ENCODE peak calls at places on chromosomes 4 and X, in nine cellular contexts. One of them, this sample, is unnamed.

GRCh38 chr4:31298737-31299136 is 578.6 kb downstream of the PCDH7 start:
- DNase-seq in iPS DF 6.9: no peak
- DNase-seq in stimulated activated CD8-positive, alpha-beta memory T cell treated with anti-CD3 and anti-CD28 coated beads, Interleukin-15, amount 100 ng/mL, for 1 hour: no peak
- DNase-seq in C1 segment of cervical spinal cord: no peak
- DNase-seq in progenitor cell of endocrine pancreas: no peak
- DNase-seq in Kasumi-1: no peak
- DNase-seq in PC-9: no peak
- DNase-seq in posterior vena cava: no peak
- DNase-seq in body of pancreas: no peak
- DNase-seq in this sample: no peak

GRCh38 chr4:55549888-55550287 is 3.2 kb upstream of the CLOCK start:
- DNase-seq in iPS DF 6.9: no peak
- DNase-seq in stimulated activated CD8-positive, alpha-beta memory T cell treated with anti-CD3 and anti-CD28 coated beads, Interleukin-15, amount 100 ng/mL, for 1 hour: no peak
- DNase-seq in C1 segment of cervical spinal cord: no peak
- DNase-seq in progenitor cell of endocrine pancreas: no peak
- DNase-seq in Kasumi-1: no peak
- DNase-seq in PC-9: peak; percentile 92
- DNase-seq in posterior vena cava: no peak
- DNase-seq in body of pancreas: no peak
- DNase-seq in this sample: no peak

GRCh38 chr4:1226598-1226997 is 22.3 kb downstream of the CTBP1 start:
- DNase-seq in iPS DF 6.9: no peak
- DNase-seq in stimulated activated CD8-positive, alpha-beta memory T cell treated with anti-CD3 and anti-CD28 coated beads, Interleukin-15, amount 100 ng/mL, for 1 hour: no peak
- DNase-seq in C1 segment of cervical spinal cord: no peak
- DNase-seq in progenitor cell of endocrine pancreas: no peak
- DNase-seq in Kasumi-1: no peak
- DNase-seq in PC-9: no peak
- DNase-seq in posterior vena cava: no peak
- DNase-seq in body of pancreas: no peak
- DNase-seq in this sample: no peak

GRCh38 chr4:19693949-19694597 is 557.6 kb upstream of the SLIT2 start:
- DNase-seq in iPS DF 6.9: no peak
- DNase-seq in stimulated activated CD8-positive, alpha-beta memory T cell treated with anti-CD3 and anti-CD28 coated beads, Interleukin-15, amount 100 ng/mL, for 1 hour: no peak
- DNase-seq in C1 segment of cervical spinal cord: no peak
- DNase-seq in progenitor cell of endocrine pancreas: no peak
- DNase-seq in Kasumi-1: peak; percentile 47
- DNase-seq in PC-9: no peak
- DNase-seq in posterior vena cava: no peak
- DNase-seq in body of pancreas: no peak
- DNase-seq in this sample: no peak

GRCh38 chrX:72308566-72309296 is 3.0 kb upstream of the CITED1 start:
- DNase-seq in iPS DF 6.9: peak; percentile 33
- DNase-seq in stimulated activated CD8-positive, alpha-beta memory T cell treated with anti-CD3 and anti-CD28 coated beads, Interleukin-15, amount 100 ng/mL, for 1 hour: no peak
- DNase-seq in C1 segment of cervical spinal cord: peak; percentile 4
- DNase-seq in progenitor cell of endocrine pancreas: no peak
- DNase-seq in Kasumi-1: peak; percentile 53
- DNase-seq in PC-9: no peak
- DNase-seq in posterior vena cava: peak; percentile 85
- DNase-seq in body of pancreas: peak; percentile 62
- DNase-seq in this sample: peak; percentile 85

GRCh38 chr4:27048350-27049100 is 187.9 kb downstream of the STIM2 start:
- DNase-seq in iPS DF 6.9: no peak
- DNase-seq in stimulated activated CD8-positive, alpha-beta memory T cell treated with anti-CD3 and anti-CD28 coated beads, Interleukin-15, amount 100 ng/mL, for 1 hour: no peak
- DNase-seq in C1 segment of cervical spinal cord: no peak
- DNase-seq in progenitor cell of endocrine pancreas: no peak
- DNase-seq in Kasumi-1: peak; percentile 86
- DNase-seq in PC-9: no peak
- DNase-seq in posterior vena cava: no peak
- DNase-seq in body of pancreas: no peak
- DNase-seq in this sample: no peak

GRCh38 chrX:71099736-71100135 is 4.1 kb downstream of the FOXO4 start:
- DNase-seq in iPS DF 6.9: no peak
- DNase-seq in stimulated activated CD8-positive, alpha-beta memory T cell treated with anti-CD3 and anti-CD28 coated beads, Interleukin-15, amount 100 ng/mL, for 1 hour: no peak
- DNase-seq in C1 segment of cervical spinal cord: no peak
- DNase-seq in progenitor cell of endocrine pancreas: no peak
- DNase-seq in Kasumi-1: no peak
- DNase-seq in PC-9: no peak
- DNase-seq in posterior vena cava: no peak
- DNase-seq in body of pancreas: no peak
- DNase-seq in this sample: peak; percentile 47

GRCh38 chr4:152073738-152074137 is 312.9 kb upstream of the GATB start:
- DNase-seq in iPS DF 6.9: no peak
- DNase-seq in stimulated activated CD8-positive, alpha-beta memory T cell treated with anti-CD3 and anti-CD28 coated beads, Interleukin-15, amount 100 ng/mL, for 1 hour: no peak
- DNase-seq in C1 segment of cervical spinal cord: no peak
- DNase-seq in progenitor cell of endocrine pancreas: no peak
- DNase-seq in Kasumi-1: no peak
- DNase-seq in PC-9: no peak
- DNase-seq in posterior vena cava: no peak
- DNase-seq in body of pancreas: peak; percentile 16
- DNase-seq in this sample: no peak

GRCh38 chr4:26310264-26310663 is 10.6 kb upstream of the RBPJ start:
- DNase-seq in iPS DF 6.9: no peak
- DNase-seq in stimulated activated CD8-positive, alpha-beta memory T cell treated with anti-CD3 and anti-CD28 coated beads, Interleukin-15, amount 100 ng/mL, for 1 hour: no peak
- DNase-seq in C1 segment of cervical spinal cord: no peak
- DNase-seq in progenitor cell of endocrine pancreas: no peak
- DNase-seq in Kasumi-1: no peak
- DNase-seq in PC-9: no peak
- DNase-seq in posterior vena cava: no peak
- DNase-seq in body of pancreas: no peak
- DNase-seq in this sample: no peak

GRCh38 chrX:11264925-11265324 is 28.3 kb upstream of the AMELX start:
- DNase-seq in iPS DF 6.9: no peak
- DNase-seq in stimulated activated CD8-positive, alpha-beta memory T cell treated with anti-CD3 and anti-CD28 coated beads, Interleukin-15, amount 100 ng/mL, for 1 hour: no peak
- DNase-seq in C1 segment of cervical spinal cord: no peak
- DNase-seq in progenitor cell of endocrine pancreas: no peak
- DNase-seq in Kasumi-1: no peak
- DNase-seq in PC-9: no peak
- DNase-seq in posterior vena cava: no peak
- DNase-seq in body of pancreas: no peak
- DNase-seq in this sample: no peak

GRCh38 chrX:100447563-100448397 is 37.7 kb upstream of the PCDH19 start:
- DNase-seq in iPS DF 6.9: peak; percentile 9
- DNase-seq in stimulated activated CD8-positive, alpha-beta memory T cell treated with anti-CD3 and anti-CD28 coated beads, Interleukin-15, amount 100 ng/mL, for 1 hour: no peak
- DNase-seq in C1 segment of cervical spinal cord: no peak
- DNase-seq in progenitor cell of endocrine pancreas: peak; percentile 30
- DNase-seq in Kasumi-1: peak; percentile 62
- DNase-seq in PC-9: no peak
- DNase-seq in posterior vena cava: no peak
- DNase-seq in body of pancreas: peak; percentile 43
- DNase-seq in this sample: no peak

GRCh38 chrX:17160971-17161370 is 214.0 kb upstream of the NHS start:
- DNase-seq in iPS DF 6.9: no peak
- DNase-seq in stimulated activated CD8-positive, alpha-beta memory T cell treated with anti-CD3 and anti-CD28 coated beads, Interleukin-15, amount 100 ng/mL, for 1 hour: no peak
- DNase-seq in C1 segment of cervical spinal cord: no peak
- DNase-seq in progenitor cell of endocrine pancreas: no peak
- DNase-seq in Kasumi-1: no peak
- DNase-seq in PC-9: peak; percentile 38
- DNase-seq in posterior vena cava: no peak
- DNase-seq in body of pancreas: no peak
- DNase-seq in this sample: no peak

GRCh38 chrX:106203315-106203714 is 35.2 kb downstream of the PWWP3B start:
- DNase-seq in iPS DF 6.9: no peak
- DNase-seq in stimulated activated CD8-positive, alpha-beta memory T cell treated with anti-CD3 and anti-CD28 coated beads, Interleukin-15, amount 100 ng/mL, for 1 hour: no peak
- DNase-seq in C1 segment of cervical spinal cord: no peak
- DNase-seq in progenitor cell of endocrine pancreas: no peak
- DNase-seq in Kasumi-1: peak; percentile 2
- DNase-seq in PC-9: no peak
- DNase-seq in posterior vena cava: no peak
- DNase-seq in body of pancreas: no peak
- DNase-seq in this sample: no peak

GRCh38 chr4:141900841-141901240 is 264.5 kb downstream of the IL15 start:
- DNase-seq in iPS DF 6.9: no peak
- DNase-seq in stimulated activated CD8-positive, alpha-beta memory T cell treated with anti-CD3 and anti-CD28 coated beads, Interleukin-15, amount 100 ng/mL, for 1 hour: no peak
- DNase-seq in C1 segment of cervical spinal cord: no peak
- DNase-seq in progenitor cell of endocrine pancreas: no peak
- DNase-seq in Kasumi-1: no peak
- DNase-seq in PC-9: no peak
- DNase-seq in posterior vena cava: no peak
- DNase-seq in body of pancreas: no peak
- DNase-seq in this sample: no peak

GRCh38 chrX:155857561-155857960 is 23.6 kb upstream of the VAMP7 start:
- DNase-seq in iPS DF 6.9: no peak
- DNase-seq in stimulated activated CD8-positive, alpha-beta memory T cell treated with anti-CD3 and anti-CD28 coated beads, Interleukin-15, amount 100 ng/mL, for 1 hour: no peak
- DNase-seq in C1 segment of cervical spinal cord: no peak
- DNase-seq in progenitor cell of endocrine pancreas: no peak
- DNase-seq in Kasumi-1: peak; percentile 22
- DNase-seq in PC-9: no peak
- DNase-seq in posterior vena cava: no peak
- DNase-seq in body of pancreas: no peak
- DNase-seq in this sample: no peak

GRCh38 chr4:112270643-112271484 is 14.8 kb downstream of the TIFA start:
- DNase-seq in iPS DF 6.9: no peak
- DNase-seq in stimulated activated CD8-positive, alpha-beta memory T cell treated with anti-CD3 and anti-CD28 coated beads, Interleukin-15, amount 100 ng/mL, for 1 hour: no peak
- DNase-seq in C1 segment of cervical spinal cord: no peak
- DNase-seq in progenitor cell of endocrine pancreas: no peak
- DNase-seq in Kasumi-1: no peak
- DNase-seq in PC-9: no peak
- DNase-seq in posterior vena cava: no peak
- DNase-seq in body of pancreas: no peak
- DNase-seq in this sample: no peak

GRCh38 chr4:8919651-8920288 is 48.1 kb upstream of the HMX1 start:
- DNase-seq in iPS DF 6.9: no peak
- DNase-seq in stimulated activated CD8-positive, alpha-beta memory T cell treated with anti-CD3 and anti-CD28 coated beads, Interleukin-15, amount 100 ng/mL, for 1 hour: no peak
- DNase-seq in C1 segment of cervical spinal cord: no peak
- DNase-seq in progenitor cell of endocrine pancreas: peak; percentile 6
- DNase-seq in Kasumi-1: no peak
- DNase-seq in PC-9: no peak
- DNase-seq in posterior vena cava: peak; percentile 49
- DNase-seq in body of pancreas: peak; percentile 5
- DNase-seq in this sample: no peak

GRCh38 chrX:85107407-85107806 is 103.7 kb downstream of the APOOL start:
- DNase-seq in iPS DF 6.9: no peak
- DNase-seq in stimulated activated CD8-positive, alpha-beta memory T cell treated with anti-CD3 and anti-CD28 coated beads, Interleukin-15, amount 100 ng/mL, for 1 hour: no peak
- DNase-seq in C1 segment of cervical spinal cord: no peak
- DNase-seq in progenitor cell of endocrine pancreas: no peak
- DNase-seq in Kasumi-1: no peak
- DNase-seq in PC-9: no peak
- DNase-seq in posterior vena cava: peak; percentile 67
- DNase-seq in body of pancreas: no peak
- DNase-seq in this sample: no peak

GRCh38 chr4:94603170-94603747 is 151.5 kb downstream of the PDLIM5 start:
- DNase-seq in iPS DF 6.9: no peak
- DNase-seq in stimulated activated CD8-positive, alpha-beta memory T cell treated with anti-CD3 and anti-CD28 coated beads, Interleukin-15, amount 100 ng/mL, for 1 hour: no peak
- DNase-seq in C1 segment of cervical spinal cord: no peak
- DNase-seq in progenitor cell of endocrine pancreas: no peak
- DNase-seq in Kasumi-1: no peak
- DNase-seq in PC-9: no peak
- DNase-seq in posterior vena cava: peak; percentile 65
- DNase-seq in body of pancreas: no peak
- DNase-seq in this sample: no peak

GRCh38 chr4:18684932-18685331 is 663.4 kb upstream of the LCORL start:
- DNase-seq in iPS DF 6.9: no peak
- DNase-seq in stimulated activated CD8-positive, alpha-beta memory T cell treated with anti-CD3 and anti-CD28 coated beads, Interleukin-15, amount 100 ng/mL, for 1 hour: no peak
- DNase-seq in C1 segment of cervical spinal cord: no peak
- DNase-seq in progenitor cell of endocrine pancreas: no peak
- DNase-seq in Kasumi-1: no peak
- DNase-seq in PC-9: no peak
- DNase-seq in posterior vena cava: no peak
- DNase-seq in body of pancreas: no peak
- DNase-seq in this sample: no peak

This sample was measured in H1.